ENCODE peak calls at places on chromosome 20, in four cellular contexts. L is Peyer's patch, U is fibroblast of lung, V is heart left ventricle. H is an unnamed sample. For H3K4me1, the result is how much of the 10 kb centered on the place peaks cover.

GRCh38 chr20:42277203-42277602 is 659.0 kb upstream of the CHD6 start:
- DNase-seq in L (no peak), U (no peak), V (no peak), H (no peak)

GRCh38 chr20:63890616-63891015 is 4.3 kb upstream of the DNAJC5 start:
- DNase-seq in L (no peak), U (no peak), V (no peak), H (no peak)

GRCh38 chr20:23928353-23928752 is 48.8 kb upstream of the CST5 start:
- DNase-seq in L (no peak), U (no peak), V (no peak), H (no peak)

GRCh38 chr20:20207291-20207690 is 155.0 kb downstream of the CFAP61 start:
- DNase-seq in L (no peak), U (no peak), V (no peak), H (no peak)

GRCh38 chr20:37992802-37993538 is 40.3 kb downstream of the TTI1 start:
- DNase-seq in L (no peak), U (peak), V (peak), H (no peak)

GRCh38 chr20:61253640-61254511 is 1.8 kb downstream of the CDH4 start:
- DNase-seq in L (peak), U (peak), V (no peak), H (no peak)

GRCh38 chr20:8860011-8860495 is 208.8 kb upstream of the PLCB4 start:
- DNase-seq in L (no peak), U (peak), V (no peak), H (no peak)

GRCh38 chr20:33828912-33829560 is 17.9 kb downstream of the CHMP4B start:
- DNase-seq in L (no peak), U (no peak), V (no peak), H (no peak)

GRCh38 chr20:58839474-58839874 is 11.2 kb downstream of the GNAS-AS1 start:
- DNase-seq in L (no peak), U (peak), V (no peak), H (peak)

GRCh38 chr20:22526512-22527012 is 57.8 kb downstream of the FOXA2 start:
- DNase-seq in L (no peak), U (no peak), V (no peak), H (no peak)

GRCh38 chr20:43542674-43543073 is 16.2 kb upstream of the SGK2 start:
- DNase-seq in L (no peak), U (no peak), V (no peak), H (no peak)

GRCh38 chr20:63897978-63898561 is 3.1 kb downstream of the DNAJC5 start:
- DNase-seq in L (no peak), U (no peak), V (no peak), H (no peak)

GRCh38 chr20:57223648-57224489 is 42.6 kb downstream of the BMP7 start:
- DNase-seq in L (no peak), U (peak), V (no peak), H (peak)

GRCh38 chr20:63750807-63751470 is 11.4 kb downstream of the SLC2A4RG start:
- DNase-seq in L (no peak), U (no peak), V (no peak), H (peak)

GRCh38 chr20:61168605-61169004 is 83.5 kb upstream of the CDH4 start:
- DNase-seq in L (no peak), U (no peak), V (no peak), H (no peak)

GRCh38 chr20:57265649-57266250 is 691 bp downstream of the BMP7 start:
- DNase-seq in L (no peak), U (no peak), V (no peak), H (peak)

GRCh38 chr20:47150403-47151152 is 205.9 kb downstream of the ZMYND8 start:
- DNase-seq in L (peak), U (peak), V (peak), H (no peak)

GRCh38 chr20:41364967-41365765 is 1.5 kb downstream of the EMILIN3 start:
- DNase-seq in L (no peak), U (no peak), V (no peak), H (no peak)

GRCh38 chr20:34089655-34090324 is 22.3 kb downstream of the EIF2S2 start:
- DNase-seq in L (no peak), U (no peak), V (peak), H (no peak)

GRCh38 chr20:17841751-17842191 is 126.8 kb downstream of the SNX5 start:
- DNase-seq in L (no peak), U (peak), V (peak), H (no peak)

GRCh38 chr20:20815711-20816455 is 103.4 kb upstream of the RALGAPA2 start:
- DNase-seq in L (no peak), U (no peak), V (no peak), H (no peak)

GRCh38 chr20:10388571-10388970 is 45.5 kb downstream of the MKKS start:
- DNase-seq in L (no peak), U (no peak), V (no peak), H (no peak)

GRCh38 chr20:57392130-57392445 is 892 bp downstream of the RBM38 start:
- DNase-seq in L (no peak), U (no peak), V (peak), H (no peak)

GRCh38 chr20:1364106-1364505 is 28.7 kb downstream of the FKBP1A start:
- DNase-seq in L (no peak), U (no peak), V (no peak), H (no peak)

GRCh38 chr20:730005-730404 is 38.3 kb downstream of the SLC52A3 start:
- DNase-seq in L (no peak), U (no peak), V (no peak), H (no peak)

GRCh38 chr20:9287826-9288225 is 218.9 kb downstream of the PLCB4 start:
- DNase-seq in L (no peak), U (no peak), V (no peak), H (no peak)

GRCh38 chr20:48760403-48760889 is 67.4 kb downstream of the PREX1 start:
- DNase-seq in L (no peak), U (no peak), V (peak), H (peak)

GRCh38 chr20:58683132-58683531 is 9.5 kb upstream of the NPEPL1 start:
- DNase-seq in L (no peak), U (no peak), V (no peak), H (no peak)

GRCh38 chr20:12203399-12203798 is 285.7 kb downstream of the BTBD3 start:
- DNase-seq in L (no peak), U (no peak), V (no peak), H (no peak)

GRCh38 chr20:12210591-12210990 is 292.9 kb downstream of the BTBD3 start:
- DNase-seq in L (no peak), U (no peak), V (no peak), H (no peak)

GRCh38 chr20:12203981-12204380 is 286.3 kb downstream of the BTBD3 start:
- DNase-seq in L (no peak), U (no peak), V (no peak), H (no peak)

GRCh38 chr20:12207875-12208274 is 290.2 kb downstream of the BTBD3 start:
- DNase-seq in L (no peak), U (peak), V (no peak), H (no peak)
- TF ChIP-seq CTCF in L (peak), U (peak), V (peak), H (peak)

DNA sequence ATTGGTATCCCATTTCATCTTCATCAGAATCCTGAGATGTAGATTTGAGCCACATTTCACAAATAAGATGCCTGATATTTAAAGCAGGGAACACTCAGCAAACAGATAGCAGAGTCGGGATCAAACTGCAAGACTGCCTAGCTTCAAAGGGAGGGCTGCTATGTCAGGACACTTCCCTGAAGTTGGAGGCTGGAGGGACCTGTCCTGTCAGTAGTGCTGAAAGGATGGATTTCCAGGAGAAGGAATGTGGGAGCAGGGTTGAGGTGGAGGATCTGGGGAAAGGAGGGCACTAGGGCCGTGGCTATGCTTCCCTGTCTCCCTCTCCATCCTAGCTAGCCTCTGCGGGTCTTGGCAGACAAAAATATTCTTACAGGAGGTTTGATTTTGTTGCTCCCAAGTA is 32.2 kb downstream of the COX4I2 start:
- DNase-seq in L (no peak), U (no peak), V (no peak), H (no peak)
- H3K4me1 ChIP-seq in L (under half), U (under half), V (half or more), H (half or more)

DNA sequence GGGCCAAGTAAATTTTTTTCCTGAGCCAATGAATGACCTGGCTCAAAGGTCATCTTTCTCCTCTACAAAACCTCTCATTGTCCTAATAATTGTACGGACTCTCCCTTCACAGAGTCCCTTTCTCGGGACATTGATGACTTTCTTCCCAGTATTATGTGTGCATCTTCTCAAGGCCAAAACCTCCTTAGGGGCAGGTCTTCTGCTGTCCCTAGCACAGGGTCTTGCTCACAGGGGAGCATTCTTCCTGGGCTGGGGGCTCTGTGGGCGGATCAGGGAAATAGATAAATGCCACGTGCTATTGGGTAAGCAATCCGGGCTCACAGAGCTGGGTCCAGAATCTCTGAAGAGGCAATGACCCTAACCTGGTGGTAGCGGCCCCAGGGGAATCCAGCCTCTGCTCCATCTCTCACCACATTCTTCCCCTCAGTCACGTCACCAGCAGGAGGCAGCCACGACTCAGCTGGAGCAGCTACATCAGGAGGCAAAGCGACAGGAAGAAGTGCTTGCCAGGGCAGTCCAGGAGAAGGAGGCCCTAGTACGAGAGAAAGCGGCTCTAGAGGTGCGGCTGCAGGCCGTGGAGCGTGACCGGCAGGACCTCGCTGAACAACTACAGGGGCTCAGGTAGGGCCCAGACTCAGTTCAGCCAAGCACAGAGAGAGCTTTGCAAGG is 23.5 kb downstream of the CEP250 start:
- DNase-seq in L (no peak), U (no peak), V (no peak), H (no peak)
- TF ChIP-seq CTCF in L (no peak), U (peak), V (no peak), H (no peak)

GRCh38 chr20:62353289-62354030 is 13.7 kb downstream of the LAMA5 start:
- DNase-seq in L (no peak), U (no peak), V (no peak), H (no peak)
- H3K4me1 ChIP-seq in L (under half), U (under half), V (half or more), H (half or more)

DNA sequence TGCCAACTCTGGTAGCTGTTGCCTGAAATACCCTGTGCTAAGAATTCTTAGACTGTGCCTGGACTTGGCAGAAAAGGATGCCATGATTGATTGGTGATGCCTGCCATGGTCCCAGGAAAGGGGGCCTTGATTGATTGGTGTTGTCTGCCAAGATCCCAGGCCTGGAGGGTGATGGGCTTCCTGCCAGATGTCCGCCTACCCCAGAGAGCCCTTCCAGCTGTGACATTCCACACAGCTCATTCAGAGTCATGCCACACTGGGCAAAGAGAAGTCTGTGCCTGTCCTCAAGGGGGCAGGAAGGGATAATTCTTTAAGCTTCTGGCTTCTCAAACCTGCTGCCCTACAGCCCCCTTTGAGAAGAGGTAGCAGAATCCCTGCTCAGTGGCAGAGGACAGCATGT is 24.6 kb downstream of the RIMS4 start:
- DNase-seq in L (no peak), U (no peak), V (no peak), H (no peak)
- TF ChIP-seq CTCF in L (no peak), U (no peak), V (no peak), H (no peak)

GRCh38 chr20:50909413-50909812 is 21.8 kb downstream of the ADNP start:
- DNase-seq in L (no peak), U (no peak), V (no peak), H (no peak)
- H3K4me1 ChIP-seq in L (under half), U (under half), V (under half), H (under half)

DNA sequence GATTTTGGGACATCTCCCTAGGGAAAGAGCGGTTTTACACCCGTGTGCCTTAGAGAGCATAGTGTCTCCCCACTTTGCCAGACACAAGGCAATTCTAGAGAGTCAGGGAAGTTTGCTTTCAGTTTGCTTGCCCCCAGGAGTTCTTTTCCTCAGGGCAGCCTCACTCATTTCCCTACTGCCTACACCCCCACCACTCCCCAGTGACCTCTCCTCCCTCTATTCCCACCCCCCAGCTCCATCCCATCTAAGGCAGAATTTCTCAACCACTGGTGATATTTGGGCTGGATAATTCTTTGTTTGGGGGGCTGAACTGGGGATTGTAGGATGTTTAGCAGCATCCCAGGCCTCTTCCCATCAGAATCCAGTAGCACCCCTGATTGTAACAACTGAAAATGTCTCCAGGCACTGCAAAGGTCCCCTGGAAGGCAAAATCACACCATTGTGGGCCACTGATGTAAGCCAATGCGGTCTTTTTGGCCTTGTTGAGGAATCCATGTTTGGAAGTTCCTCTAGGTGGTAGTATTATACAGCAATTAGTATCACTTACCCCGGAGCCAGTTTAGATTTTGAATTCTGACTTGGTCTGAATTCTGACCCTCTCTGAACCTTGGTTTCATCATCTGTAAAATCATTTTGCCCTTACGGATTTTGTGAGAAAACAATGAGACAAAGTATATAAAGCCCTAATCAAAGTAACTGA is 1.3 kb downstream of the EPPIN start:
- DNase-seq in L (no peak), U (peak), V (no peak), H (no peak)
- TF ChIP-seq CTCF in L (peak), U (peak), V (no peak), H (peak)

GRCh38 chr20:50928469-50928868 is 2.8 kb downstream of the ADNP start:
- DNase-seq in L (no peak), U (no peak), V (no peak), H (no peak)
- H3K4me1 ChIP-seq in L (under half), U (under half), V (under half), H (under half)

H was measured in kidney.